ENCODE peak calls at places on chromosomes 7 and 10, in five cellular contexts. One of them, this sample, is unnamed.

GRCh38 chr7:129719980-129720732 is 108.6 kb downstream of the NRF1 start:
- DNase-seq in SK-N-SH: no peak
- DNase-seq in GM12878: no peak
- DNase-seq in IMR-90: peak
- DNase-seq in A549: no peak
- DNase-seq in this sample: no peak

GRCh38 chr7:17010637-17011300 is 129.0 kb upstream of the AGR3 start:
- DNase-seq in SK-N-SH: no peak
- DNase-seq in GM12878: no peak
- DNase-seq in IMR-90: no peak
- DNase-seq in A549: no peak
- DNase-seq in this sample: no peak

GRCh38 chr10:132921818-132922807 is 20.3 kb downstream of the CFAP46 start:
- DNase-seq in GM12878: no peak
- DNase-seq in A549: no peak
- DNase-seq in SK-N-SH: peak
- DNase-seq in IMR-90: no peak
- DNase-seq in this sample: no peak

GRCh38 chr10:96834121-96834520 is 2.0 kb downstream of the LCOR start:
- DNase-seq in IMR-90: peak
- DNase-seq in GM12878: no peak
- DNase-seq in SK-N-SH: no peak
- DNase-seq in A549: no peak
- DNase-seq in this sample: no peak

GRCh38 chr10:112429654-112430230 is 17.0 kb downstream of the ZDHHC6 start:
- DNase-seq in IMR-90: no peak
- DNase-seq in A549: no peak
- DNase-seq in GM12878: no peak
- DNase-seq in SK-N-SH: no peak
- DNase-seq in this sample: no peak

GRCh38 chr7:149495785-149496641 is 1.6 kb downstream of the ZNF746 start:
- DNase-seq in A549: no peak
- DNase-seq in GM12878: no peak
- DNase-seq in IMR-90: peak
- DNase-seq in SK-N-SH: peak
- DNase-seq in this sample: peak

GRCh38 chr7:26278769-26279168 is 12.9 kb upstream of the SNX10 start:
- DNase-seq in A549: peak
- DNase-seq in IMR-90: no peak
- DNase-seq in GM12878: no peak
- DNase-seq in SK-N-SH: peak
- DNase-seq in this sample: no peak

GRCh38 chr7:2807846-2808772 is 36.0 kb downstream of the GNA12 start:
- DNase-seq in IMR-90: peak
- DNase-seq in A549: no peak
- DNase-seq in GM12878: no peak
- DNase-seq in SK-N-SH: no peak
- DNase-seq in this sample: no peak

GRCh38 chr7:54477083-54477482 is 65.1 kb upstream of the VSTM2A start:
- DNase-seq in SK-N-SH: no peak
- DNase-seq in A549: no peak
- DNase-seq in IMR-90: no peak
- DNase-seq in GM12878: no peak
- DNase-seq in this sample: no peak

GRCh38 chr7:28732037-28732869 is 225.9 kb downstream of the TRIL start:
- DNase-seq in A549: no peak
- DNase-seq in IMR-90: peak
- DNase-seq in SK-N-SH: no peak
- DNase-seq in GM12878: no peak
- DNase-seq in this sample: no peak

GRCh38 chr7:108135446-108136190 is 5.5 kb upstream of the LAMB4 start:
- DNase-seq in A549: no peak
- DNase-seq in IMR-90: no peak
- DNase-seq in GM12878: peak
- DNase-seq in SK-N-SH: no peak
- DNase-seq in this sample: no peak

GRCh38 chr10:123526356-123527079 is 139.6 kb upstream of the GPR26 start:
- DNase-seq in IMR-90: no peak
- DNase-seq in SK-N-SH: no peak
- DNase-seq in GM12878: no peak
- DNase-seq in A549: no peak
- DNase-seq in this sample: no peak

GRCh38 chr10:76190871-76191270 is 759.4 kb downstream of the LRMDA start:
- DNase-seq in IMR-90: no peak
- DNase-seq in GM12878: no peak
- DNase-seq in A549: no peak
- DNase-seq in SK-N-SH: no peak
- DNase-seq in this sample: no peak

GRCh38 chr7:32958046-32959025 is 1.1 kb downstream of the FKBP9 start:
- DNase-seq in IMR-90: peak
- DNase-seq in SK-N-SH: no peak
- DNase-seq in GM12878: no peak
- DNase-seq in A549: no peak
- DNase-seq in this sample: no peak

GRCh38 chr7:46859963-46860475 is 721.9 kb downstream of the TNS3 start:
- DNase-seq in SK-N-SH: no peak
- DNase-seq in GM12878: no peak
- DNase-seq in IMR-90: peak
- DNase-seq in A549: no peak
- DNase-seq in this sample: no peak

GRCh38 chr10:44379907-44380306 is 5.0 kb downstream of the CXCL12 start:
- DNase-seq in GM12878: no peak
- DNase-seq in IMR-90: no peak
- DNase-seq in SK-N-SH: no peak
- DNase-seq in A549: no peak
- DNase-seq in this sample: no peak

GRCh38 chr7:16651391-16652254 is 5.6 kb downstream of the BZW2 start:
- DNase-seq in SK-N-SH: no peak
- DNase-seq in IMR-90: no peak
- DNase-seq in GM12878: no peak
- DNase-seq in A549: no peak
- DNase-seq in this sample: no peak

GRCh38 chr10:7475046-7475860 is 64.4 kb upstream of the SFMBT2 start:
- DNase-seq in IMR-90: no peak
- DNase-seq in GM12878: no peak
- DNase-seq in SK-N-SH: peak
- DNase-seq in A549: no peak
- DNase-seq in this sample: no peak

GRCh38 chr7:4797858-4798705 is 22.7 kb downstream of the AP5Z1 start:
- DNase-seq in A549: peak
- DNase-seq in IMR-90: peak
- DNase-seq in GM12878: no peak
- DNase-seq in SK-N-SH: peak
- DNase-seq in this sample: peak

GRCh38 chr7:50787825-50788224 is 5.1 kb upstream of the GRB10 start:
- DNase-seq in GM12878: no peak
- DNase-seq in A549: no peak
- DNase-seq in IMR-90: no peak
- DNase-seq in SK-N-SH: no peak
- DNase-seq in this sample: no peak

GRCh38 chr10:109987413-109987812 is 20.4 kb upstream of the ADD3 start:
- DNase-seq in SK-N-SH: no peak
- DNase-seq in A549: no peak
- DNase-seq in IMR-90: peak
- DNase-seq in GM12878: no peak
- DNase-seq in this sample: no peak

GRCh38 chr10:92573091-92573797 is 649 bp downstream of the IDE start:
- DNase-seq in GM12878: no peak
- DNase-seq in IMR-90: peak
- DNase-seq in A549: peak
- DNase-seq in SK-N-SH: peak
- DNase-seq in this sample: no peak

GRCh38 chr7:102392332-102392731 is 3.8 kb upstream of the PRKRIP1 start:
- DNase-seq in IMR-90: no peak
- DNase-seq in A549: no peak
- DNase-seq in SK-N-SH: no peak
- DNase-seq in GM12878: no peak
- DNase-seq in this sample: no peak

GRCh38 chr7:19623676-19624075 is 85.2 kb downstream of the POLR1F start:
- DNase-seq in GM12878: no peak
- DNase-seq in SK-N-SH: no peak
- DNase-seq in A549: no peak
- DNase-seq in IMR-90: no peak
- DNase-seq in this sample: no peak

GRCh38 chr7:75854233-75854632 is 24.6 kb upstream of the RHBDD2 start:
- DNase-seq in GM12878: no peak
- DNase-seq in SK-N-SH: no peak
- DNase-seq in IMR-90: peak
- DNase-seq in A549: no peak
- DNase-seq in this sample: no peak

GRCh38 chr10:72953687-72954086 is 919 bp downstream of the PLA2G12B start:
- DNase-seq in SK-N-SH: peak
- DNase-seq in GM12878: no peak
- DNase-seq in IMR-90: no peak
- DNase-seq in A549: no peak
- DNase-seq in this sample: no peak

GRCh38 chr10:72951760-72952159 is 2.8 kb downstream of the PLA2G12B start:
- DNase-seq in A549: no peak
- DNase-seq in GM12878: no peak
- DNase-seq in IMR-90: no peak
- DNase-seq in SK-N-SH: no peak
- DNase-seq in this sample: no peak

GRCh38 chr10:72954230-72954595 is 393 bp downstream of the PLA2G12B start:
- DNase-seq in IMR-90: no peak
- DNase-seq in GM12878: no peak
- DNase-seq in SK-N-SH: no peak
- DNase-seq in A549: no peak
- DNase-seq in this sample: no peak

GRCh38 chr10:72952901-72953223 is 1.7 kb downstream of the PLA2G12B start:
- DNase-seq in IMR-90: no peak
- DNase-seq in SK-N-SH: no peak
- DNase-seq in GM12878: no peak
- DNase-seq in A549: no peak
- DNase-seq in this sample: no peak

GRCh38 chr10:72952189-72952900 is 2.3 kb downstream of the PLA2G12B start:
- DNase-seq in A549: no peak
- DNase-seq in SK-N-SH: no peak
- DNase-seq in GM12878: no peak
- DNase-seq in IMR-90: no peak
- DNase-seq in this sample: no peak
- TF ChIP-seq RCOR1 in A549: no peak
- TF ChIP-seq RCOR1 in SK-N-SH: no peak
- TF ChIP-seq RCOR1 in GM12878: no peak
- TF ChIP-seq RCOR1 in IMR-90: no peak
- TF ChIP-seq RCOR1 in this sample: no peak

DNA sequence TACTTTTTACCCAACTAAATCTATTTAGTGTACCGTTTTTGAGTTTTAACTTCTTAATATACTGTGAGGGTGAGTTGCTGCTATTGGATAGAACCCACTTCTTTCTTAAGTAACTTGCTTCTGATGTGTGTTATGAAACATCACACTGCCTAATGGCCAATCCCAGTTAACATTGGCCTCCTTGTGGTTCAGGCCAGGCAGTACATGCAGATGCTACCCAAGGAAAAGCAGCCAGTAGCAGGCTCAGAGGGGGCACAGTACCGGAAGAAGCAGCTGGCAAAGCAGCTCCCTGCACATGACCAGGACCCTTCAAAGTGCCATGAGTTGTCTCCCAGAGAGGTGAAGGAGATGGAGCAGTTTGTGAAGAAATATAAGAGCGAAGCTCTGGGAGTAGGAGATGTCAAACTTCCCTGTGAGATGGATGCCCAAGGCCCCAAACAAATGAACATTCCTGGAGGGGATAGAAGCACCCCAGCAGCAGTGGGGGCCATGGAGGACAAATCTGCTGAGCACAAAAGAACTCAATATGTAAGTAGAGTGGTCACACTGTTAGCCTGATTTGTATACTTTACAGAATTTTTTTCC is 39.7 kb downstream of the TES start:
- DNase-seq in IMR-90: peak
- DNase-seq in A549: peak
- DNase-seq in GM12878: no peak
- DNase-seq in SK-N-SH: peak
- DNase-seq in this sample: peak
- TF ChIP-seq RCOR1 in IMR-90: no peak
- TF ChIP-seq RCOR1 in A549: no peak
- TF ChIP-seq RCOR1 in GM12878: no peak
- TF ChIP-seq RCOR1 in SK-N-SH: no peak
- TF ChIP-seq RCOR1 in this sample: no peak

DNA sequence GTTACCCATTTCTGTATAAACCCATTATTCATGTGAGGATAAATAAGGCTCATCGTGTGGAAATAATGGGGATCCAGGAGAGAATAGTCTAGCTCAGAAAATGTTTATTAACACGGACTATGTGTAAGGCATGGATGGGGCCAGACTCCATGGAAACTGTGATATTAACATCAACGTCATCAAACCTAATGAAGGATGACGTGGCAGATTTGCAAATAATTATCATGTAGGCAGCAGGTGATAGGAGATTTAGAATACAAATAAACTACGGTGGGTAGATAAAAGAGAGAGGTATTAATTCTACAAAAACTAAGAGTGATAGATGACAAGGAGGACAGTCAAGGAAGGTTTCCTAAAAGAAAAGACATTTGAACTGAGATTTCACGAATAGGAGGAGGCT is 592.2 kb downstream of the REEP3 start:
- DNase-seq in GM12878: no peak
- DNase-seq in IMR-90: no peak
- DNase-seq in A549: no peak
- DNase-seq in SK-N-SH: no peak
- DNase-seq in this sample: no peak
- TF ChIP-seq RCOR1 in GM12878: no peak
- TF ChIP-seq RCOR1 in IMR-90: no peak
- TF ChIP-seq RCOR1 in A549: no peak
- TF ChIP-seq RCOR1 in SK-N-SH: no peak
- TF ChIP-seq RCOR1 in this sample: no peak

DNA sequence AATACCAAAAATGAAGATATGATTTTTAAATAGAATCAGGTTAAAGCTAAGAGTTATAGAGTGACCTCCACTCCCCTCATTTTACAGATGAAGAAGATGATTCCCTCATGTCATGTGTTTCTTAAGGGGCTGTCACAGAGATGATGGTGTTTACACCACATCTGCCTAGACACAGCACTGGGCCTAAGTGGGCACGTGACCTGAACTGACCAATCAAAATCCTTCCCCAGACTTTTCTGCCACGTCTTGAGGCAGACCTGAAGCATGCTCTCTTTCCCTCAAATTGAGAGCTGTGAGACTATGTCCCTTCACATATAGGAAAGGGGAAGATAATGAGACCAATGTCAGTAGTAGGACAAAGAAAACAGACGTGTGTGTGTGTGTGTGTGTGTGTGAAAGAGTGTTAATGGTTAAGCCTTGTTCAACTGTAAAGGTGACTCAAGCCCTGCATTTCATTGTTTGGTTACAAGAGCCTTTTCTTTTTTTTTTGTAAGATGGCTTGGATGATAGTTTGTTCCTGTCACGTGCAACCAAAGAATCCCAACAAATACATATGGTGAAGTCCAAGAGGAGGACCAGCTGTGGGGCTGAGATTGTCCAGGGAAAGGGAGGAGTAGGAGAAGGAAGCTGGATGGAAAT is 172.8 kb upstream of the AOAH start:
- DNase-seq in SK-N-SH: no peak
- DNase-seq in A549: no peak
- DNase-seq in IMR-90: no peak
- DNase-seq in GM12878: no peak
- DNase-seq in this sample: peak
- TF ChIP-seq RCOR1 in SK-N-SH: no peak
- TF ChIP-seq RCOR1 in A549: no peak
- TF ChIP-seq RCOR1 in IMR-90: no peak
- TF ChIP-seq RCOR1 in GM12878: no peak
- TF ChIP-seq RCOR1 in this sample: no peak

This sample was measured in K562.